ENCODE peak calls at places on chromosomes 11 and 22, in six cellular contexts. K, G, C, O, H and I are unnamed samples.

GRCh38 chr11:16960250-16960649 is 54.0 kb downstream of the PLEKHA7 start:
- DNase-seq in K (no peak), G (no peak), C (no peak), O (no peak), H (no peak), I (no peak)

GRCh38 chr11:102560555-102561011 is 30.0 kb upstream of the MMP7 start:
- DNase-seq in K (no peak), G (peak), C (peak), O (peak), H (no peak), I (peak)

GRCh38 chr11:103450241-103450640 is 341.0 kb downstream of the DYNC2H1 start:
- DNase-seq in K (no peak), G (peak), C (peak), O (no peak), H (no peak), I (no peak)

GRCh38 chr11:721913-722811 is 16.1 kb downstream of the EPS8L2 start:
- DNase-seq in K (no peak), G (no peak), C (no peak), O (no peak), H (no peak), I (no peak)

GRCh38 chr11:115699733-115700132 is 195.5 kb upstream of the CADM1 start:
- DNase-seq in K (no peak), G (no peak), C (no peak), O (no peak), H (no peak), I (no peak)

GRCh38 chr22:24950272-24950902 is 2.1 kb upstream of the KIAA1671 start:
- DNase-seq in K (no peak), G (peak), C (peak), O (peak), H (no peak), I (no peak)

GRCh38 chr11:127627629-127628462 is 627.3 kb upstream of the KIRREL3 start:
- DNase-seq in K (no peak), G (no peak), C (no peak), O (peak), H (no peak), I (peak)

GRCh38 chr11:121024989-121025388 is 1.1 kb downstream of the TBCEL start:
- DNase-seq in K (no peak), G (peak), C (peak), O (peak), H (no peak), I (peak)

GRCh38 chr11:33002143-33002542 is 13.5 kb upstream of the DEPDC7 start:
- DNase-seq in K (no peak), G (no peak), C (no peak), O (no peak), H (no peak), I (no peak)

GRCh38 chr11:35514481-35514880 is 10.9 kb downstream of the PAMR1 start:
- DNase-seq in K (no peak), G (no peak), C (no peak), O (no peak), H (no peak), I (no peak)

GRCh38 chr11:2249191-2249916 is 21.0 kb downstream of the ASCL2 start:
- DNase-seq in K (no peak), G (no peak), C (no peak), O (no peak), H (no peak), I (no peak)

GRCh38 chr11:102347526-102348331 is 715 bp downstream of the BIRC2 start:
- DNase-seq in K (peak), G (peak), C (peak), O (peak), H (no peak), I (peak)

GRCh38 chr11:45872513-45873356 is 12.7 kb upstream of the MAPK8IP1 start:
- DNase-seq in K (peak), G (peak), C (peak), O (peak), H (peak), I (peak)
- TF ChIP-seq CTCF in K (peak), G (peak), C (peak), O (peak), H (peak), I (peak)

DNA sequence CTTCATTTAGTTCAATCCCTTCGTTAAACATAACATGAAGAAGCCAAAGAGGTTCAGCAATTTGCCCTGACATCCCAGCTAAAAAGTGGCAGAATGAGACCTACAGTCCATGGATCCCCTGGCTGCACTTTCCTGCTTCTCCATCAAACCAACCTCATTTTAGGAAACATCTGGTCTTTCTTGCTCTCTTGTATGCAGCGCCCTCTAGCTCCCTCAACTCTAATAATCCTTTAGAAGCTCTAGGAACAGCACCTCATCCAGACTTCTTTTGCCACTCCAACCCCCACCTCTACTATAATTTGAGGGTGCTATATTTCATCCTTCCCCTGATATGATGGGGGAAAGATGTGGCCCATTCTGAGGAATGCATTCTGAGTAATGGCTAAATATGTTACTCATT is 7.4 kb downstream of the CNTF start:
- DNase-seq in K (peak), G (peak), C (peak), O (no peak), H (peak), I (peak)
- TF ChIP-seq CTCF in K (peak), G (peak), C (peak), O (peak), H (peak), I (peak)

GRCh38 chr11:60838132-60838531 is 3.8 kb upstream of the CCDC86 start:
- DNase-seq in K (no peak), G (no peak), C (no peak), O (no peak), H (peak), I (no peak)
- TF ChIP-seq CTCF in K (no peak), G (no peak), C (peak), O (no peak), H (peak), I (no peak)

GRCh38 chr11:72598901-72599300 is 75.3 kb downstream of the PDE2A start:
- DNase-seq in K (peak), G (peak), C (peak), O (no peak), H (peak), I (no peak)
- TF ChIP-seq CTCF in K (peak), G (peak), C (peak), O (peak), H (peak), I (no peak)

GRCh38 chr11:114026355-114026754 is 33.2 kb upstream of the ZBTB16 start:
- DNase-seq in K (no peak), G (peak), C (peak), O (no peak), H (no peak), I (no peak)
- TF ChIP-seq CTCF in K (no peak), G (peak), C (peak), O (peak), H (no peak), I (no peak)